ENCODE peak calls at places on chromosomes 4 and X, in four cellular contexts. One of them, this sample, is unnamed.

GRCh38 chr4:151960449-151961246 is 199.8 kb upstream of the GATB start:
- DNase-seq in mammary epithelial cell: no peak
- DNase-seq in activated CD8-positive, alpha-beta memory T cell treated with anti-CD3 and anti-CD28 coated beads for 1 hour: no peak
- DNase-seq in stomach: no peak
- DNase-seq in this sample: no peak

GRCh38 chrX:71950066-71950465 is 39.4 kb downstream of the NHSL2 start:
- DNase-seq in mammary epithelial cell: no peak
- DNase-seq in activated CD8-positive, alpha-beta memory T cell treated with anti-CD3 and anti-CD28 coated beads for 1 hour: no peak
- DNase-seq in stomach: no peak
- DNase-seq in this sample: no peak

GRCh38 chrX:63713510-63713909 is 71.5 kb downstream of the ARHGEF9 start:
- DNase-seq in mammary epithelial cell: no peak
- DNase-seq in activated CD8-positive, alpha-beta memory T cell treated with anti-CD3 and anti-CD28 coated beads for 1 hour: no peak
- DNase-seq in stomach: no peak
- DNase-seq in this sample: no peak

GRCh38 chr4:173281001-173281400 is 53.2 kb downstream of the HMGB2 start:
- DNase-seq in mammary epithelial cell: no peak
- DNase-seq in activated CD8-positive, alpha-beta memory T cell treated with anti-CD3 and anti-CD28 coated beads for 1 hour: no peak
- DNase-seq in stomach: no peak
- DNase-seq in this sample: no peak

GRCh38 chr4:54493862-54494261 is 163.9 kb upstream of the KIT start:
- DNase-seq in mammary epithelial cell: no peak
- DNase-seq in activated CD8-positive, alpha-beta memory T cell treated with anti-CD3 and anti-CD28 coated beads for 1 hour: no peak
- DNase-seq in stomach: no peak
- DNase-seq in this sample: no peak

GRCh38 chr4:1365271-1366178 is 18.5 kb downstream of the UVSSA start:
- DNase-seq in mammary epithelial cell: peak; percentile 75
- DNase-seq in activated CD8-positive, alpha-beta memory T cell treated with anti-CD3 and anti-CD28 coated beads for 1 hour: no peak
- DNase-seq in stomach: peak; percentile 55
- DNase-seq in this sample: no peak

GRCh38 chrX:119041175-119041574 is 31.6 kb upstream of the CT47C1 start:
- DNase-seq in mammary epithelial cell: peak; percentile 26
- DNase-seq in activated CD8-positive, alpha-beta memory T cell treated with anti-CD3 and anti-CD28 coated beads for 1 hour: no peak
- DNase-seq in stomach: peak; percentile 40
- DNase-seq in this sample: peak; percentile 51

GRCh38 chrX:22310779-22311178 is 38.1 kb downstream of the CBLL2 start:
- DNase-seq in mammary epithelial cell: peak; percentile 9
- DNase-seq in activated CD8-positive, alpha-beta memory T cell treated with anti-CD3 and anti-CD28 coated beads for 1 hour: no peak
- DNase-seq in stomach: no peak
- DNase-seq in this sample: no peak

GRCh38 chrX:153770606-153771175 is 6.6 kb downstream of the PLXNB3 start:
- DNase-seq in mammary epithelial cell: no peak
- DNase-seq in activated CD8-positive, alpha-beta memory T cell treated with anti-CD3 and anti-CD28 coated beads for 1 hour: no peak
- DNase-seq in stomach: no peak
- DNase-seq in this sample: no peak

GRCh38 chr4:182853731-182854130 is 63.5 kb downstream of the DCTD start:
- DNase-seq in mammary epithelial cell: no peak
- DNase-seq in activated CD8-positive, alpha-beta memory T cell treated with anti-CD3 and anti-CD28 coated beads for 1 hour: no peak
- DNase-seq in stomach: no peak
- DNase-seq in this sample: no peak

GRCh38 chrX:13064599-13065143 is 20.3 kb upstream of the FAM9C start:
- DNase-seq in mammary epithelial cell: no peak
- DNase-seq in activated CD8-positive, alpha-beta memory T cell treated with anti-CD3 and anti-CD28 coated beads for 1 hour: no peak
- DNase-seq in stomach: no peak
- DNase-seq in this sample: no peak

GRCh38 chr4:15198070-15198727 is 195.9 kb downstream of the CPEB2 start:
- DNase-seq in mammary epithelial cell: no peak
- DNase-seq in activated CD8-positive, alpha-beta memory T cell treated with anti-CD3 and anti-CD28 coated beads for 1 hour: no peak
- DNase-seq in stomach: no peak
- DNase-seq in this sample: no peak

GRCh38 chr4:70531981-70532380 is 13.6 kb downstream of the AMTN start:
- DNase-seq in mammary epithelial cell: no peak
- DNase-seq in activated CD8-positive, alpha-beta memory T cell treated with anti-CD3 and anti-CD28 coated beads for 1 hour: no peak
- DNase-seq in stomach: no peak
- DNase-seq in this sample: no peak

GRCh38 chr4:99828477-99828876 is 11.8 kb downstream of the DAPP1 start:
- DNase-seq in mammary epithelial cell: peak; percentile 44
- DNase-seq in activated CD8-positive, alpha-beta memory T cell treated with anti-CD3 and anti-CD28 coated beads for 1 hour: no peak
- DNase-seq in stomach: no peak
- DNase-seq in this sample: no peak

GRCh38 chrX:119696251-119696890 is 3.4 kb upstream of the SEPTIN6 start:
- DNase-seq in mammary epithelial cell: no peak
- DNase-seq in activated CD8-positive, alpha-beta memory T cell treated with anti-CD3 and anti-CD28 coated beads for 1 hour: no peak
- DNase-seq in stomach: no peak
- DNase-seq in this sample: no peak

GRCh38 chr4:98994474-98995182 is 893 bp upstream of the METAP1 start:
- DNase-seq in mammary epithelial cell: no peak
- DNase-seq in activated CD8-positive, alpha-beta memory T cell treated with anti-CD3 and anti-CD28 coated beads for 1 hour: no peak
- DNase-seq in stomach: no peak
- DNase-seq in this sample: no peak

GRCh38 chr4:168388890-168389289 is 70.3 kb upstream of the DDX60 start:
- DNase-seq in mammary epithelial cell: peak; percentile 80
- DNase-seq in activated CD8-positive, alpha-beta memory T cell treated with anti-CD3 and anti-CD28 coated beads for 1 hour: no peak
- DNase-seq in stomach: no peak
- DNase-seq in this sample: no peak

GRCh38 chrX:129540068-129540653 is at the start of gene OCRL:
- DNase-seq in mammary epithelial cell: peak; percentile 58
- DNase-seq in activated CD8-positive, alpha-beta memory T cell treated with anti-CD3 and anti-CD28 coated beads for 1 hour: no peak
- DNase-seq in stomach: peak; percentile 68
- DNase-seq in this sample: peak; percentile 67

GRCh38 chr4:90328558-90328957 is 201.4 kb downstream of the CCSER1 start:
- DNase-seq in mammary epithelial cell: peak; percentile 41
- DNase-seq in activated CD8-positive, alpha-beta memory T cell treated with anti-CD3 and anti-CD28 coated beads for 1 hour: no peak
- DNase-seq in stomach: no peak
- DNase-seq in this sample: peak; percentile 25

GRCh38 chrX:63511361-63511760 is 160.2 kb upstream of the SPIN4 start:
- DNase-seq in mammary epithelial cell: no peak
- DNase-seq in activated CD8-positive, alpha-beta memory T cell treated with anti-CD3 and anti-CD28 coated beads for 1 hour: no peak
- DNase-seq in stomach: no peak
- DNase-seq in this sample: no peak

GRCh38 chr4:2798399-2799301 is 5.8 kb downstream of the SH3BP2 start:
- DNase-seq in mammary epithelial cell: no peak
- DNase-seq in activated CD8-positive, alpha-beta memory T cell treated with anti-CD3 and anti-CD28 coated beads for 1 hour: no peak
- DNase-seq in stomach: peak; percentile 73
- DNase-seq in this sample: peak; percentile 85

GRCh38 chrX:47145408-47146120 is 543 bp downstream of the RBM10 start:
- DNase-seq in mammary epithelial cell: no peak
- DNase-seq in activated CD8-positive, alpha-beta memory T cell treated with anti-CD3 and anti-CD28 coated beads for 1 hour: no peak
- DNase-seq in stomach: no peak
- DNase-seq in this sample: peak; percentile 27

This sample was measured in colonic mucosa.